ENCODE peak calls at places on chromosomes 16 and 17, in seven cellular contexts. H, E, G, L, X, I and Z are unnamed samples.

GRCh38 chr16:79790854-79791253 is 190.3 kb upstream of the MAF start:
- DNase-seq in E (no peak), G (no peak), H (no peak), I (no peak), X (no peak), L (no peak), Z (no peak)

GRCh38 chr16:27174007-27174406 is 29.3 kb upstream of the KDM8 start:
- DNase-seq in G (no peak), X (no peak), H (no peak), L (no peak), I (peak; percentile 52), E (no peak), Z (no peak)

GRCh38 chr17:83144421-83145357 is 65.3 kb downstream of the METRNL start:
- DNase-seq in X (no peak), E (no peak), L (no peak), G (no peak), I (no peak), H (no peak), Z (no peak)

GRCh38 chr17:61386251-61386650 is 13.4 kb upstream of the TBX2 start:
- DNase-seq in G (no peak), H (no peak), L (no peak), E (no peak), I (no peak), X (no peak), Z (no peak)

GRCh38 chr17:1197781-1198490 is 18.2 kb upstream of the ABR start:
- DNase-seq in I (no peak), G (no peak), E (no peak), L (peak; percentile 97), X (no peak), H (no peak), Z (no peak)

GRCh38 chr16:22138482-22138881 is 23.8 kb upstream of the SDR42E2 start:
- DNase-seq in G (no peak), L (no peak), H (no peak), I (no peak), E (no peak), X (no peak), Z (no peak)

GRCh38 chr16:1991588-1992474 is 2.1 kb downstream of the SYNGR3 start:
- DNase-seq in X (peak; percentile 85), I (peak; percentile 84), L (peak; percentile 37), H (peak; percentile 61), G (peak; percentile 97), E (no peak), Z (no peak)

GRCh38 chr16:11052080-11052808 is 107.9 kb downstream of the CLEC16A start:
- DNase-seq in H (no peak), X (no peak), I (no peak), G (no peak), E (no peak), L (peak; percentile 61), Z (no peak)

GRCh38 chr17:8420041-8420934 is 15.4 kb upstream of the NDEL1 start:
- DNase-seq in I (peak; percentile 72), H (no peak), E (peak; percentile 97), X (no peak), G (peak; percentile 74), L (no peak), Z (no peak)

GRCh38 chr16:2514333-2515179 is 804 bp downstream of the ATP6V0C start:
- DNase-seq in L (no peak), H (no peak), X (no peak), I (no peak), G (peak; percentile 79), E (no peak), Z (no peak)

GRCh38 chr17:51848451-51848850 is 310.1 kb downstream of the CA10 start:
- DNase-seq in L (no peak), X (no peak), H (no peak), I (no peak), G (no peak), E (no peak), Z (no peak)

GRCh38 chr17:79950711-79951110 is 85.0 kb downstream of the TBC1D16 start:
- DNase-seq in X (no peak), L (no peak), I (no peak), G (no peak), H (no peak), E (no peak), Z (no peak)

GRCh38 chr17:77528516-77529327 is 388.0 kb downstream of the SEC14L1 start:
- DNase-seq in G (no peak), I (peak; percentile 95), H (no peak), E (no peak), X (no peak), L (no peak), Z (no peak)

GRCh38 chr16:46826618-46827017 is 4.4 kb downstream of the C16orf87 start:
- DNase-seq in H (no peak), X (no peak), I (no peak), E (no peak), L (no peak), G (no peak), Z (no peak)

GRCh38 chr16:57471852-57472664 is 9.6 kb downstream of the POLR2C start:
- DNase-seq in L (no peak), E (peak; percentile 94), H (no peak), X (no peak), G (no peak), I (peak; percentile 77), Z (no peak)

GRCh38 chr17:38564254-38564605 is 41.5 kb downstream of the SRCIN1 start:
- DNase-seq in L (no peak), E (no peak), H (no peak), X (no peak), I (no peak), G (no peak), Z (no peak)

GRCh38 chr17:38567350-38567749 is 38.4 kb downstream of the SRCIN1 start:
- DNase-seq in X (no peak), G (no peak), I (no peak), H (no peak), L (no peak), E (no peak), Z (no peak)

GRCh38 chr17:38564869-38565268 is 40.9 kb downstream of the SRCIN1 start:
- DNase-seq in E (no peak), X (no peak), I (peak; percentile 68), G (peak; percentile 51), H (no peak), L (no peak), Z (no peak)

GRCh38 chr17:38566666-38567031 is 39.1 kb downstream of the SRCIN1 start:
- DNase-seq in G (no peak), L (no peak), H (no peak), X (no peak), E (no peak), I (no peak), Z (no peak)

GRCh38 chr17:38565853-38566665 is 39.7 kb downstream of the SRCIN1 start:
- DNase-seq in E (no peak), G (no peak), X (no peak), H (no peak), I (peak; percentile 61), L (no peak), Z (no peak)
- TF ChIP-seq SIN3A in E (no peak), G (no peak), X (no peak), H (no peak), I (no peak), L (no peak), Z (no peak)

DNA sequence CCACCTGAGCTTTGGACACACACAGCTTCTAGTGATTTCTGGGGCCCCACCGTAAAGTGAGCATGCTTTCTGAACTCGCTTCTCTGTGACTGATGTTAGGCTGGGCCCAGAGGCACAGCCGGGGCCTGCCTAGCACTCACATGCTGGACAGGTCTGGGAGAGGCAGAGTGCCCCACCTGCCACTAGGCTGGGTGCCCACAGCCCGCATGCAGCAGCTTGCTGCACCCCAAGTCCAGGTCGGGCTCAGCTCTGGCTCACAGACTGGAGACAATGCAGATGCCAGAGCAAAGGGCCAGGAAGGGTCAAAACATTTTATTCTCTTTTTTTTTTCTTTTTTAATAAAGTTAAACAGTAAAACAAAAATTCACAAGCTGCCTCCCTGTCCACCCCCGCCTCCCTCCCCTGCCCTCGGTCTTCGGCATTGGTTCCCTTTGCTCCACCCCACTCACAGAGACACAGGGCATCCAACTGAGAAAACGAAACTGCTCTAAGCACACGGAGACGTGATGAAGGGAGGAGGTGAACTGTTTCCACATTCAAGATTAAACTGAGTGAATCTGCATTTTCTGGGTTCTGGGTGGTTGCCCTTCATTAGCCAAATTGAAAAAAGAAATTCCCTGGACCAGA is 9.7 kb downstream of the CNP start:
- DNase-seq in X (no peak), L (no peak), H (no peak), I (no peak), G (no peak), E (no peak), Z (no peak)
- H3K36me3 ChIP-seq in X (peaks cover 36% of the 10 kb centered on the region), L (peaks cover 33% of the 10 kb centered on the region), H (peaks cover 42% of the 10 kb centered on the region), I (peaks cover 72% of the 10 kb centered on the region), G (peaks cover 87% of the 10 kb centered on the region), E (peaks cover 51% of the 10 kb centered on the region), Z (no peaks in the 10 kb centered on the region)

DNA sequence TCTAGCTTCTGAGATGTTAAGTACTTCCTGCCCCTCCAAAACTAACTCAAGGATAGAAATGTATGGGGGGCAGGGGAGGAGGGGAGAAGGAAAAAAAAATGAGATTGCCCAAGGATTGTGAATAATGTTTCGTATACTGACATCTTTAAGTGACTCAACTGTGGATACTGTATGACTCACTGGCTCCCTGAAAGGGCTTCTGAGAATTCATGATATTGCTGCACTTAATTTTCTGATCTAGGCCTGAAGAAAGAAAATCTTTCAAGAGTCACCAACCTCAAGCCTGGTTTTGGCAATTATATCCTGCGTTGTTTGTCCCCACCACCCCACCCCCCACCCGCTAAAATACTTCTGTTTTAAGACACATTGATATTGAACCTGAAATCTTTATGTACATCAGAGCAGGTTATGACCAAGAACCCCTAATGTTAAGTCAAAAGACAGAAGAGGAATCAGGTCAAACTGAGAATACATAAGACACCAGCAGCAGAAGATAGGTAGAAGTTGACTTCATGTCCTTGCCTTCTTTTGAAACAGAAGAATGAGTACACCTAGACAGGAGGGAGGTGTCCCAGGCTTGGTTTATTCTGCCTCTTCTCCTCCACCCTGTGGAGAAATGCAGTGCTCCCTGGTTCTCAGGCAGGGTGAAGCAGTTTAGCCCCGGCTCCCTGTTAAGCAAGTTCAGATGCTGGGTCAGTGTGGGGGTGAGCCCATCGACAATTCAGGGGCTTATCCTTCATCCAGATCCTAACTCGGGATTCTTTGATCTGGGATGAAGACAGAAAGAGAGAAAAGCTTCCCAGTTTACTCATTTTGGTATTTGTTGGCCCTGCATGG is 3.3 kb upstream of the FBXL20 start:
- DNase-seq in I (no peak), E (no peak), L (no peak), G (peak; percentile 19), X (no peak), H (no peak), Z (no peak)
- TF ChIP-seq SIN3A in I (no peak), E (no peak), L (no peak), G (no peak), X (no peak), H (no peak), Z (no peak)

GRCh38 chr17:62680541-62681052 is 53.1 kb downstream of the MRC2 start:
- DNase-seq in I (no peak), H (no peak), E (no peak), X (no peak), G (no peak), L (no peak), Z (no peak)

GRCh38 chr17:62684179-62684578 is 56.7 kb downstream of the MRC2 start:
- DNase-seq in G (no peak), X (no peak), I (no peak), L (no peak), H (no peak), E (no peak), Z (no peak)

GRCh38 chr17:62681061-62681938 is 53.8 kb downstream of the MRC2 start:
- DNase-seq in X (no peak), G (peak; percentile 94), E (no peak), H (no peak), I (no peak), L (no peak), Z (no peak)

GRCh38 chr17:62679866-62680377 is 52.5 kb downstream of the MRC2 start:
- DNase-seq in H (no peak), L (no peak), G (peak; percentile 49), I (peak; percentile 57), X (no peak), E (no peak), Z (no peak)

GRCh38 chr17:62681939-62682381 is 54.5 kb downstream of the MRC2 start:
- DNase-seq in I (no peak), L (no peak), X (no peak), E (no peak), H (no peak), G (no peak), Z (no peak)
- H3K36me3 ChIP-seq in I (peaks cover 65% of the 10 kb centered on the region), L (no peaks in the 10 kb centered on the region), X (no peaks in the 10 kb centered on the region), E (no peaks in the 10 kb centered on the region), H (no peaks in the 10 kb centered on the region), G (no peaks in the 10 kb centered on the region), Z (no peaks in the 10 kb centered on the region)